ENCODE peak calls at places on chromosomes 4 and X, in seven cellular contexts. C is HuH-7; N is MV-4-11; K is head of caudate nucleus; Z is activated T-helper 1 cell treated with anti-CD3 and anti-CD28 coated beads, Interleukin-12 subunit alpha, Interleukin-12 subunit beta, Interleukin-2, Interleukin-4 antibody, amounts not matched to agents 30 ng/mL and 10 ng/mL and 1 ng/mL, durations not matched to agents 14 hours and 24 hours and 36 hours; H is MM.1S; V is colonic mucosa. B is an unnamed sample.
A peak's percentile ranks its signal among the peaks of the same experiment; 100 is the strongest.

GRCh38 chr4:122341906-122342305 is 36.9 kb upstream of the ADAD1 start:
- DNase-seq in N (peak; percentile 4), H (no peak), K (no peak), C (no peak), V (no peak), Z (no peak), B (no peak)

GRCh38 chr4:147923854-147924253 is 192.0 kb downstream of the ARHGAP10 start:
- DNase-seq in N (no peak), H (no peak), V (no peak), Z (no peak), K (no peak), C (no peak), B (no peak)

GRCh38 chrX:47662144-47662657 is 3.2 kb upstream of the UXT start:
- DNase-seq in Z (no peak), H (no peak), N (peak; percentile 61), K (peak; percentile 25), V (no peak), C (no peak), B (peak; percentile 52)

GRCh38 chr4:138919094-138919936 is 96.3 kb upstream of the NOCT start:
- DNase-seq in N (peak; percentile 52), Z (peak; percentile 16), C (peak; percentile 55), H (peak; percentile 46), V (peak; percentile 69), K (peak; percentile 83), B (peak; percentile 70)

GRCh38 chr4:1902243-1902642 is 31.1 kb downstream of the NSD2 start:
- DNase-seq in N (no peak), V (no peak), H (no peak), K (no peak), Z (no peak), C (no peak), B (no peak)

GRCh38 chr4:24433515-24434192 is 150.7 kb downstream of the DHX15 start:
- DNase-seq in Z (no peak), C (no peak), H (no peak), N (no peak), V (no peak), K (no peak), B (no peak)

GRCh38 chrX:20067709-20068315 is 48.9 kb downstream of the MAP7D2 start:
- DNase-seq in H (no peak), Z (no peak), K (peak; percentile 43), V (peak; percentile 47), N (peak; percentile 35), C (no peak), B (no peak)

GRCh38 chr4:18882468-18882867 is 860.9 kb upstream of the LCORL start:
- DNase-seq in N (no peak), H (no peak), Z (no peak), K (no peak), V (no peak), C (no peak), B (no peak)

GRCh38 chr4:1012031-1012739 is 759 bp downstream of the FGFRL1 start:
- DNase-seq in Z (peak; percentile 8), H (no peak), C (no peak), V (peak; percentile 71), K (no peak), N (no peak), B (peak; percentile 30)

GRCh38 chr4:75924309-75924708 is 16.5 kb downstream of the NAAA start:
- DNase-seq in V (no peak), K (no peak), C (no peak), H (no peak), N (no peak), Z (no peak), B (no peak)

GRCh38 chrX:45517090-45517973 is 316.7 kb upstream of the DIPK2B start:
- DNase-seq in C (no peak), N (no peak), H (no peak), V (no peak), Z (no peak), K (no peak), B (no peak)

GRCh38 chrX:17860179-17860780 is 818 bp downstream of the RAI2 start:
- DNase-seq in Z (no peak), N (no peak), C (no peak), V (no peak), K (no peak), H (no peak), B (no peak)

GRCh38 chrX:150405576-150405975 is 42.5 kb downstream of the MAMLD1 start:
- DNase-seq in Z (no peak), N (no peak), C (peak; percentile 8), K (no peak), V (no peak), H (no peak), B (no peak)

B was measured in activated CD4-positive, alpha-beta T cell treated with anti-CD3 and anti-CD28 coated beads, Interleukin-2, amount 50 U/mL, for 48 hours.